ENCODE peak calls at places on chromosomes 12 and 14, in four cellular contexts. A is LoVo; O is AG10803; P is activated CD4-positive, alpha-beta T cell treated with anti-CD3 and anti-CD28 coated beads, Interleukin-2, amount 50 U/mL, for 1 hour. N is an unnamed sample.

GRCh38 chr12:2138871-2139308 is 86.1 kb downstream of the CACNA1C start:
- DNase-seq in A (no peak), O (no peak), P (no peak), N (no peak)

GRCh38 chr12:16531623-16532022 is 74.3 kb downstream of the LMO3 start:
- DNase-seq in A (no peak), O (no peak), P (no peak), N (no peak)

GRCh38 chr14:101001311-101002069 is 98.0 kb upstream of the RTL1 start:
- DNase-seq in A (no peak), O (peak; percentile 78), P (no peak), N (no peak)

GRCh38 chr14:92922883-92923743 is at the start of gene CHGA:
- DNase-seq in A (peak; percentile 29), O (peak; percentile 18), P (peak; percentile 42), N (peak; percentile 50)

GRCh38 chr12:24488906-24489619 is 459.8 kb downstream of the BCAT1 start:
- DNase-seq in A (no peak), O (no peak), P (no peak), N (no peak)

GRCh38 chr12:24562761-24563392 is 386.0 kb downstream of the BCAT1 start:
- DNase-seq in A (no peak), O (peak; percentile 7), P (no peak), N (no peak)

GRCh38 chr14:36281309-36281708 is 39.1 kb downstream of the MBIP start:
- DNase-seq in A (no peak), O (no peak), P (no peak), N (no peak)

GRCh38 chr14:26606729-26607128 is 8.9 kb upstream of the NOVA1 start:
- DNase-seq in A (no peak), O (peak; percentile 3), P (no peak), N (no peak)

GRCh38 chr12:11941601-11942360 is 129.0 kb upstream of the BCL2L14 start:
- DNase-seq in A (peak; percentile 34), O (peak; percentile 96), P (no peak), N (no peak)

GRCh38 chr12:49543221-49543913 is 4.5 kb downstream of the KCNH3 start:
- DNase-seq in A (no peak), O (no peak), P (no peak), N (no peak)